ENCODE peak calls at places on chromosome 7, in six cellular contexts. I is stromal cell of bone marrow; B is NCI-H2171 treated with DMSO at 0.1 percent for 48 hours; X is H9; Z is activated CD4-positive, CD25-positive, alpha-beta regulatory T cell treated with anti-CD3 and anti-CD28 coated beads, Interleukin-2, amount 50 U/mL, for 72 hours; S is H4. U is an unnamed sample.

GRCh38 chr7:11195502-11195901 is 221.8 kb downstream of the PHF14 start:
- DNase-seq in I (no peak), B (no peak), X (no peak), Z (no peak), S (peak), U (no peak)

GRCh38 chr7:105656922-105657521 is 75.7 kb upstream of the EFCAB10 start:
- DNase-seq in I (no peak), B (no peak), X (peak), Z (peak), S (peak), U (peak)

GRCh38 chr7:154864531-154864908 is 138.4 kb downstream of the PAXIP1 start:
- DNase-seq in I (no peak), B (no peak), X (no peak), Z (no peak), S (no peak), U (no peak)

GRCh38 chr7:158016171-158017087 is 571.2 kb downstream of the PTPRN2 start:
- DNase-seq in I (no peak), B (peak), X (no peak), Z (no peak), S (no peak), U (no peak)

GRCh38 chr7:151494569-151495284 is 25.0 kb downstream of the RHEB start:
- DNase-seq in I (no peak), B (no peak), X (no peak), Z (no peak), S (no peak), U (no peak)

GRCh38 chr7:66505531-66506451 is 122.9 kb upstream of the KCTD7 start:
- DNase-seq in I (no peak), B (peak), X (no peak), Z (peak), S (no peak), U (peak)

GRCh38 chr7:28411876-28412662 is at the start of gene CREB5:
- DNase-seq in I (no peak), B (no peak), X (peak), Z (no peak), S (no peak), U (no peak)

GRCh38 chr7:100545636-100546128 is 6.7 kb downstream of the AGFG2 start:
- DNase-seq in I (peak), B (peak), X (peak), Z (peak), S (peak), U (peak)

GRCh38 chr7:96330193-96330592 is 8.3 kb upstream of the SLC25A13 start:
- DNase-seq in I (no peak), B (peak), X (no peak), Z (no peak), S (no peak), U (no peak)

GRCh38 chr7:157271315-157271990 is 65.4 kb upstream of the DNAJB6 start:
- DNase-seq in I (no peak), B (no peak), X (no peak), Z (no peak), S (no peak), U (no peak)

GRCh38 chr7:16271355-16271754 is 150.0 kb downstream of the CRPPA start:
- DNase-seq in I (no peak), B (no peak), X (no peak), Z (no peak), S (no peak), U (no peak)

GRCh38 chr7:107939472-107940145 is 48.6 kb downstream of the DLD start:
- DNase-seq in I (peak), B (no peak), X (no peak), Z (no peak), S (no peak), U (no peak)

GRCh38 chr7:151661556-151661955 is 141.9 kb upstream of the RHEB start:
- DNase-seq in I (no peak), B (no peak), X (no peak), Z (no peak), S (no peak), U (no peak)

GRCh38 chr7:71733108-71733870 is 601.3 kb downstream of the GALNT17 start:
- DNase-seq in I (peak), B (peak), X (peak), Z (peak), S (peak), U (peak)

GRCh38 chr7:32462966-32463365 is 27.2 kb downstream of the LSM5 start:
- DNase-seq in I (no peak), B (peak), X (no peak), Z (no peak), S (no peak), U (no peak)

GRCh38 chr7:128841961-128842673 is 11.9 kb downstream of the FLNC start:
- DNase-seq in I (no peak), B (no peak), X (peak), Z (peak), S (no peak), U (peak)

GRCh38 chr7:32079530-32079929 is 9.3 kb upstream of the PDE1C start:
- DNase-seq in I (no peak), B (peak), X (no peak), Z (no peak), S (no peak), U (no peak)

GRCh38 chr7:47962262-47962661 is 14.0 kb upstream of the PKD1L1 start:
- DNase-seq in I (no peak), B (no peak), X (no peak), Z (no peak), S (no peak), U (no peak)

GRCh38 chr7:30366606-30367005 is 82.2 kb downstream of the ZNRF2 start:
- DNase-seq in I (no peak), B (no peak), X (no peak), Z (no peak), S (no peak), U (no peak)

GRCh38 chr7:120163449-120163848 is 109.5 kb upstream of the KCND2 start:
- DNase-seq in I (no peak), B (no peak), X (no peak), Z (no peak), S (no peak), U (no peak)